ENCODE peak calls at places on chromosomes 1 and 21, in eight cellular contexts. O, H, K, A, Y, J, G and V are unnamed samples.

GRCh38 chr1:1304331-1305299 is 3.1 kb downstream of the ACAP3 start:
- DNase-seq in O (peak), J (no peak), Y (peak), A (peak), K (peak), G (peak), H (no peak), V (no peak)

GRCh38 chr1:11157394-11157793 is 31.8 kb upstream of the ANGPTL7 start:
- DNase-seq in H (no peak), J (no peak), K (no peak), Y (no peak), O (no peak), G (no peak), A (no peak), V (no peak)

GRCh38 chr1:40897499-40897898 is 35.3 kb upstream of the CITED4 start:
- DNase-seq in H (no peak), G (no peak), A (no peak), J (no peak), Y (peak), O (no peak), K (no peak), V (no peak)

GRCh38 chr1:192809286-192810252 is 730 bp downstream of the RGS2 start:
- DNase-seq in A (peak), G (no peak), Y (peak), H (no peak), O (peak), K (no peak), J (peak), V (peak)

GRCh38 chr21:32099812-32100416 is 178.9 kb downstream of the MIS18A start:
- DNase-seq in A (no peak), H (no peak), G (no peak), O (no peak), K (no peak), Y (no peak), J (no peak), V (no peak)

GRCh38 chr1:150072959-150073358 is 5.4 kb downstream of the VPS45 start:
- DNase-seq in O (no peak), K (no peak), J (no peak), Y (no peak), H (no peak), A (peak), G (no peak), V (peak)

GRCh38 chr1:223872308-223872878 is 26.6 kb upstream of the TP53BP2 start:
- DNase-seq in K (no peak), H (no peak), J (no peak), A (no peak), Y (no peak), G (no peak), O (no peak), V (no peak)

GRCh38 chr1:18950415-18951026 is 6.0 kb downstream of the IFFO2 start:
- DNase-seq in K (no peak), J (no peak), O (peak), H (no peak), G (no peak), A (no peak), Y (no peak), V (no peak)

GRCh38 chr1:62682531-62682930 is 5.7 kb downstream of the DOCK7 start:
- DNase-seq in Y (no peak), A (no peak), J (no peak), O (no peak), H (no peak), G (no peak), K (no peak), V (no peak)

GRCh38 chr21:43905726-43906455 is 40.9 kb downstream of the AGPAT3 start:
- DNase-seq in H (no peak), G (no peak), A (no peak), K (no peak), J (no peak), Y (no peak), O (no peak), V (no peak)

GRCh38 chr1:89298461-89298860 is 25.8 kb upstream of the GBP5 start:
- DNase-seq in H (no peak), G (no peak), O (no peak), K (no peak), Y (no peak), J (no peak), A (no peak), V (no peak)

GRCh38 chr1:145927073-145927886 is at the start of gene RBM8A:
- DNase-seq in K (peak), O (peak), G (peak), Y (peak), J (peak), A (peak), H (peak), V (peak)

GRCh38 chr1:63612564-63612963 is 19.4 kb downstream of the PGM1 start:
- DNase-seq in Y (no peak), O (no peak), H (no peak), J (no peak), K (no peak), A (no peak), G (no peak), V (peak)

GRCh38 chr1:182054698-182055326 is 6.7 kb downstream of the ZNF648 start:
- DNase-seq in Y (no peak), G (no peak), H (no peak), O (no peak), K (no peak), A (peak), J (peak), V (peak)

GRCh38 chr1:156760092-156760795 is 7.1 kb upstream of the PRCC start:
- DNase-seq in O (no peak), K (no peak), H (no peak), Y (no peak), A (no peak), G (no peak), J (no peak), V (no peak)

GRCh38 chr1:35935989-35936388 is 5.1 kb downstream of the AGO3 start:
- DNase-seq in J (no peak), A (no peak), Y (no peak), H (no peak), O (no peak), G (no peak), K (no peak), V (no peak)

GRCh38 chr1:91546301-91546581 is 45.6 kb downstream of the CDC7 start:
- DNase-seq in J (no peak), Y (no peak), A (no peak), O (no peak), K (no peak), G (no peak), H (no peak), V (no peak)

GRCh38 chr1:233113009-233113712 is 162.8 kb downstream of the NTPCR start:
- DNase-seq in J (peak), O (peak), A (peak), Y (peak), G (peak), H (peak), K (peak), V (peak)

GRCh38 chr1:103025858-103026409 is 82.4 kb downstream of the COL11A1 start:
- DNase-seq in K (no peak), O (no peak), H (no peak), A (no peak), J (no peak), Y (no peak), G (no peak), V (no peak)

GRCh38 chr1:17875171-17875881 is 120.2 kb downstream of the ACTL8 start:
- DNase-seq in J (no peak), K (no peak), Y (peak), O (no peak), G (no peak), A (no peak), H (no peak), V (no peak)

GRCh38 chr21:35291963-35292627 is 243.0 kb upstream of the RUNX1 start:
- DNase-seq in O (no peak), J (no peak), H (no peak), K (no peak), A (no peak), G (no peak), Y (no peak), V (peak)

GRCh38 chr21:26732442-26733221 is 112.6 kb downstream of the ADAMTS1 start:
- DNase-seq in J (peak), Y (peak), K (peak), A (peak), H (no peak), O (peak), G (peak), V (peak)

GRCh38 chr1:114154963-114155322 is 1.3 kb upstream of the SYT6 start:
- DNase-seq in O (no peak), J (peak), H (no peak), A (no peak), K (no peak), Y (no peak), G (no peak), V (peak)

GRCh38 chr1:26542781-26543443 is 13.4 kb downstream of the RPS6KA1 start:
- DNase-seq in O (no peak), Y (no peak), J (no peak), G (no peak), A (peak), K (no peak), H (no peak), V (peak)

GRCh38 chr1:154845879-154846278 is 24.2 kb downstream of the KCNN3 start:
- DNase-seq in Y (no peak), J (no peak), A (no peak), H (no peak), O (no peak), G (no peak), K (no peak), V (no peak)

GRCh38 chr1:157163273-157164127 is 25.3 kb upstream of the ETV3 start:
- DNase-seq in Y (peak), K (peak), O (peak), J (peak), H (peak), G (no peak), A (peak), V (peak)

GRCh38 chr1:17162941-17163340 is 42.0 kb upstream of the PADI1 start:
- DNase-seq in J (no peak), G (no peak), A (no peak), H (no peak), K (no peak), O (no peak), Y (no peak), V (no peak)

GRCh38 chr1:20361805-20362381 is 71.2 kb downstream of the VWA5B1 start:
- DNase-seq in H (peak), K (peak), G (no peak), O (peak), Y (no peak), J (peak), A (peak), V (no peak)

GRCh38 chr1:2271134-2271785 is 43.1 kb downstream of the SKI start:
- DNase-seq in G (no peak), J (no peak), H (no peak), O (peak), Y (no peak), A (no peak), K (no peak), V (no peak)

GRCh38 chr1:55735110-55735509 is 519.9 kb upstream of the USP24 start:
- DNase-seq in K (no peak), J (no peak), G (no peak), A (no peak), Y (no peak), O (no peak), H (no peak), V (no peak)

GRCh38 chr1:61395156-61395555 is 312.8 kb downstream of the NFIA start:
- DNase-seq in K (no peak), H (no peak), J (no peak), A (no peak), Y (no peak), G (no peak), O (no peak), V (no peak)